ENCODE peak calls at places on chromosomes 1 and 21, in seven cellular contexts. One of them, this sample, is unnamed.

GRCh38 chr1:215118081-215118480 is 35.5 kb downstream of the KCNK2 start:
- DNase-seq in brain microvascular endothelial cell: no peak
- DNase-seq in transverse colon: no peak
- DNase-seq in HepG2: no peak
- DNase-seq in psoas muscle: no peak
- DNase-seq in RWPE1: no peak
- DNase-seq in lung: no peak
- DNase-seq in this sample: peak

GRCh38 chr21:14120091-14120734 is 90.5 kb downstream of the LIPI start:
- DNase-seq in brain microvascular endothelial cell: no peak
- DNase-seq in transverse colon: peak
- DNase-seq in HepG2: peak
- DNase-seq in psoas muscle: no peak
- DNase-seq in RWPE1: peak
- DNase-seq in lung: no peak
- DNase-seq in this sample: peak

GRCh38 chr1:219432966-219433365 is 179.9 kb downstream of the ZC3H11B start:
- DNase-seq in brain microvascular endothelial cell: no peak
- DNase-seq in transverse colon: no peak
- DNase-seq in HepG2: no peak
- DNase-seq in psoas muscle: no peak
- DNase-seq in RWPE1: no peak
- DNase-seq in lung: no peak
- DNase-seq in this sample: no peak

GRCh38 chr1:202589190-202589680 is 121.0 kb downstream of the SYT2 start:
- DNase-seq in brain microvascular endothelial cell: peak
- DNase-seq in transverse colon: peak
- DNase-seq in HepG2: peak
- DNase-seq in psoas muscle: peak
- DNase-seq in RWPE1: peak
- DNase-seq in lung: peak
- DNase-seq in this sample: peak

GRCh38 chr1:27350673-27351540 is 9.1 kb downstream of the SYTL1 start:
- DNase-seq in brain microvascular endothelial cell: no peak
- DNase-seq in transverse colon: peak
- DNase-seq in HepG2: peak
- DNase-seq in psoas muscle: peak
- DNase-seq in RWPE1: no peak
- DNase-seq in lung: no peak
- DNase-seq in this sample: no peak

GRCh38 chr1:30706528-30706927 is 16.9 kb downstream of the MATN1 start:
- DNase-seq in brain microvascular endothelial cell: peak
- DNase-seq in transverse colon: no peak
- DNase-seq in HepG2: no peak
- DNase-seq in psoas muscle: peak
- DNase-seq in RWPE1: no peak
- DNase-seq in lung: no peak
- DNase-seq in this sample: peak

GRCh38 chr1:174680101-174680500 is 232.3 kb downstream of the GPR52 start:
- DNase-seq in brain microvascular endothelial cell: no peak
- DNase-seq in transverse colon: no peak
- DNase-seq in HepG2: no peak
- DNase-seq in psoas muscle: no peak
- DNase-seq in RWPE1: no peak
- DNase-seq in lung: no peak
- DNase-seq in this sample: no peak

GRCh38 chr1:85199667-85200366 is 999 bp downstream of the SYDE2 start:
- DNase-seq in brain microvascular endothelial cell: no peak
- DNase-seq in transverse colon: no peak
- DNase-seq in HepG2: no peak
- DNase-seq in psoas muscle: no peak
- DNase-seq in RWPE1: no peak
- DNase-seq in lung: no peak
- DNase-seq in this sample: no peak

GRCh38 chr1:16498573-16499359 is 15.3 kb downstream of the RNU1-1 start:
- DNase-seq in brain microvascular endothelial cell: peak
- DNase-seq in transverse colon: peak
- DNase-seq in HepG2: peak
- DNase-seq in psoas muscle: peak
- DNase-seq in RWPE1: peak
- DNase-seq in lung: peak
- DNase-seq in this sample: peak

GRCh38 chr1:10676987-10677386 is 119.5 kb downstream of the CASZ1 start:
- DNase-seq in brain microvascular endothelial cell: no peak
- DNase-seq in transverse colon: no peak
- DNase-seq in HepG2: no peak
- DNase-seq in psoas muscle: no peak
- DNase-seq in RWPE1: no peak
- DNase-seq in lung: no peak
- DNase-seq in this sample: no peak

GRCh38 chr1:58575831-58576726 is 973 bp downstream of the TACSTD2 start:
- DNase-seq in brain microvascular endothelial cell: no peak
- DNase-seq in transverse colon: no peak
- DNase-seq in HepG2: no peak
- DNase-seq in psoas muscle: no peak
- DNase-seq in RWPE1: peak
- DNase-seq in lung: peak
- DNase-seq in this sample: no peak

GRCh38 chr1:95116666-95117206 is 419 bp upstream of the TLCD4 start:
- DNase-seq in brain microvascular endothelial cell: peak
- DNase-seq in transverse colon: peak
- DNase-seq in HepG2: peak
- DNase-seq in psoas muscle: peak
- DNase-seq in RWPE1: peak
- DNase-seq in lung: peak
- DNase-seq in this sample: no peak

GRCh38 chr1:46396429-46397398 is 2.6 kb downstream of the FAAH start:
- DNase-seq in brain microvascular endothelial cell: no peak
- DNase-seq in transverse colon: no peak
- DNase-seq in HepG2: no peak
- DNase-seq in psoas muscle: no peak
- DNase-seq in RWPE1: no peak
- DNase-seq in lung: no peak
- DNase-seq in this sample: no peak

GRCh38 chr21:15843766-15844165 is 114.0 kb downstream of the USP25 start:
- DNase-seq in brain microvascular endothelial cell: no peak
- DNase-seq in transverse colon: no peak
- DNase-seq in HepG2: no peak
- DNase-seq in psoas muscle: no peak
- DNase-seq in RWPE1: no peak
- DNase-seq in lung: no peak
- DNase-seq in this sample: no peak

GRCh38 chr1:45545019-45545493 is 5.6 kb upstream of the AKR1A1 start:
- DNase-seq in brain microvascular endothelial cell: no peak
- DNase-seq in transverse colon: no peak
- DNase-seq in HepG2: no peak
- DNase-seq in psoas muscle: no peak
- DNase-seq in RWPE1: no peak
- DNase-seq in lung: no peak
- DNase-seq in this sample: no peak

GRCh38 chr1:51906306-51907078 is 28.0 kb upstream of the NRDC start:
- DNase-seq in brain microvascular endothelial cell: no peak
- DNase-seq in transverse colon: no peak
- DNase-seq in HepG2: no peak
- DNase-seq in psoas muscle: no peak
- DNase-seq in RWPE1: no peak
- DNase-seq in lung: no peak
- DNase-seq in this sample: peak

GRCh38 chr1:110258734-110259133 is 48.6 kb downstream of the KCNC4 start:
- DNase-seq in brain microvascular endothelial cell: no peak
- DNase-seq in transverse colon: no peak
- DNase-seq in HepG2: no peak
- DNase-seq in psoas muscle: no peak
- DNase-seq in RWPE1: no peak
- DNase-seq in lung: no peak
- DNase-seq in this sample: no peak

GRCh38 chr1:158016651-158017335 is 23.3 kb downstream of the KIRREL1 start:
- DNase-seq in brain microvascular endothelial cell: no peak
- DNase-seq in transverse colon: no peak
- DNase-seq in HepG2: no peak
- DNase-seq in psoas muscle: no peak
- DNase-seq in RWPE1: peak
- DNase-seq in lung: no peak
- DNase-seq in this sample: no peak

GRCh38 chr1:221439734-221440436 is 302.0 kb downstream of the DUSP10 start:
- DNase-seq in brain microvascular endothelial cell: peak
- DNase-seq in transverse colon: no peak
- DNase-seq in HepG2: peak
- DNase-seq in psoas muscle: no peak
- DNase-seq in RWPE1: peak
- DNase-seq in lung: no peak
- DNase-seq in this sample: peak

GRCh38 chr1:117110774-117111173 is 10.8 kb downstream of the TRIM45 start:
- DNase-seq in brain microvascular endothelial cell: no peak
- DNase-seq in transverse colon: no peak
- DNase-seq in HepG2: no peak
- DNase-seq in psoas muscle: no peak
- DNase-seq in RWPE1: peak
- DNase-seq in lung: no peak
- DNase-seq in this sample: no peak

GRCh38 chr21:29362758-29363157 is 64.0 kb downstream of the BACH1 start:
- DNase-seq in brain microvascular endothelial cell: no peak
- DNase-seq in transverse colon: no peak
- DNase-seq in HepG2: no peak
- DNase-seq in psoas muscle: no peak
- DNase-seq in RWPE1: no peak
- DNase-seq in lung: peak
- DNase-seq in this sample: no peak

GRCh38 chr21:29365636-29366305 is 67.0 kb downstream of the BACH1 start:
- DNase-seq in brain microvascular endothelial cell: no peak
- DNase-seq in transverse colon: no peak
- DNase-seq in HepG2: no peak
- DNase-seq in psoas muscle: no peak
- DNase-seq in RWPE1: no peak
- DNase-seq in lung: no peak
- DNase-seq in this sample: no peak

GRCh38 chr21:29359718-29360117 is 61.0 kb downstream of the BACH1 start:
- DNase-seq in brain microvascular endothelial cell: no peak
- DNase-seq in transverse colon: no peak
- DNase-seq in HepG2: no peak
- DNase-seq in psoas muscle: no peak
- DNase-seq in RWPE1: no peak
- DNase-seq in lung: no peak
- DNase-seq in this sample: no peak

GRCh38 chr21:29366532-29366931 is 67.8 kb downstream of the BACH1 start:
- DNase-seq in brain microvascular endothelial cell: no peak
- DNase-seq in transverse colon: no peak
- DNase-seq in HepG2: no peak
- DNase-seq in psoas muscle: no peak
- DNase-seq in RWPE1: no peak
- DNase-seq in lung: no peak
- DNase-seq in this sample: no peak

GRCh38 chr21:29360799-29361765 is 62.4 kb downstream of the BACH1 start:
- DNase-seq in brain microvascular endothelial cell: no peak
- DNase-seq in transverse colon: no peak
- DNase-seq in HepG2: no peak
- DNase-seq in psoas muscle: no peak
- DNase-seq in RWPE1: no peak
- DNase-seq in lung: peak
- DNase-seq in this sample: no peak
- TF ChIP-seq CTCF in brain microvascular endothelial cell: peak
- TF ChIP-seq CTCF in transverse colon: no peak
- TF ChIP-seq CTCF in HepG2: peak
- TF ChIP-seq CTCF in psoas muscle: no peak
- TF ChIP-seq CTCF in RWPE1: no peak
- TF ChIP-seq CTCF in lung: no peak
- TF ChIP-seq CTCF in this sample: no peak

GRCh38 chr1:200483491-200484143 is 73.8 kb upstream of the ZNF281 start:
- DNase-seq in brain microvascular endothelial cell: peak
- DNase-seq in transverse colon: no peak
- DNase-seq in HepG2: peak
- DNase-seq in psoas muscle: no peak
- DNase-seq in RWPE1: peak
- DNase-seq in lung: peak
- DNase-seq in this sample: peak
- TF ChIP-seq CTCF in brain microvascular endothelial cell: peak
- TF ChIP-seq CTCF in transverse colon: no peak
- TF ChIP-seq CTCF in HepG2: no peak
- TF ChIP-seq CTCF in psoas muscle: no peak
- TF ChIP-seq CTCF in RWPE1: no peak
- TF ChIP-seq CTCF in lung: no peak
- TF ChIP-seq CTCF in this sample: peak

DNA sequence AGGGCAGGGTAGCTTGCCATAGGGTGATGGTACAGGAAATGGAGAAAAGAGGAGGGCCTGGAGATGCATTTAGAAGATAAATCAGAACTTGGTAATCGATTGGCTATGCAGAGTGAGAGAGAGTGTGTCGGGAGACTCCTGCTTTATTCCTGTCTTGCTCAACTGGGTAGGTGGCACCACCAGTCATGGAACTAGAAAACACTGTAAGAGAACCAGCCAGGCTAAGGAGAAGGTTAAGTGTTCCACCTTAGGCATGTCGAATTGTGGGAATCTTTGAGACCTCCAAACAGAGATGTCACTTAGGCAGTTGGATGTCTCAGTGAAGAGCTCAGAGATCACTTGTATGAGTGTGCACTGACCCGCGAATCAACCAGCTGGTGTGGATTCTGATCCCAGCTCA is 28.7 kb upstream of the RD3 start:
- DNase-seq in brain microvascular endothelial cell: no peak
- DNase-seq in transverse colon: no peak
- DNase-seq in HepG2: peak
- DNase-seq in psoas muscle: no peak
- DNase-seq in RWPE1: no peak
- DNase-seq in lung: no peak
- DNase-seq in this sample: no peak
- TF ChIP-seq CTCF in brain microvascular endothelial cell: peak
- TF ChIP-seq CTCF in transverse colon: no peak
- TF ChIP-seq CTCF in HepG2: peak
- TF ChIP-seq CTCF in psoas muscle: no peak
- TF ChIP-seq CTCF in RWPE1: no peak
- TF ChIP-seq CTCF in lung: no peak
- TF ChIP-seq CTCF in this sample: no peak

DNA sequence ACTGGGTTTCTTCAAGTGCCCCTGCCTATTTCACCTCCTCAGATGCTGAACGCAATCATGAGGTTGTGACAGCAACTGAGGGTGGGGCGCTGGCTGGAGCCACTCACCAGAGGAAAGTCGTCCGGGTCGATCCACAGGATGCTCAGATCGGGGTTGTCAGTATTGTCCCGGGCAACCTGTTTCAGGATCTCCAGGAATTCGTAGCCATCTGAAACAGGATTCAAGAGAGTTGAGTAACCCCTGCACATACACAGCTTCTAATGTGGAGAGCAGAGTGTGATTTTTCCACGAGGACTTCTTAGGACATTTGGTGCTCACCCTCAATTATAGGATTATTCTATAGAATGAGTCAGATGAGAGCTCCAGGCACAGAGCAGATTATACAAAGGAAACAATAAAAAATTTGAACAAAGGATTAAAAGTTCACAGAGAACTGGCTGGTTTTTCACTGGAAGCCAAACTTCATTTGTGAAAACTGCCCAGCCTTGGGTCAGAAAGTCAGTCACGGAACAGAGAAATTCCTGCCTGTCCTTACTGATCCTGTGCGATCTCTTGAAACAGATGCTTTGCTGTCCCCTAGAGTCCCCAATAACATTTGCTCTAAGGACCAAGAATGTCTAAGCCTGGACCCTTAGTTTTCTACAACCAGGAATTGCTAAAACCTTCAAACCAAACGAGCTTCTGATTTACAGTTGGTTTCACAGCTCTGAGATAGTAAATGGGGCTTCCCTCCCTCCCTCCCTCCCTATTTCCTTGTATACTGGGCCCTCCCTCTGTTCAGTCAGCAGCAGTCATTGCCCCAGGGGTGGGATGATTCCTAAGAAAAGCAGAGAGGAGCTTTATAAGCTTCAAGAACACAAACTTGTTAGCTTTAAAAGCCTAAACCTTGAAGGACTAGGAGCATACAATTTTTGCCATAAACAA is 63.2 kb downstream of the CASQ2 start:
- DNase-seq in brain microvascular endothelial cell: no peak
- DNase-seq in transverse colon: no peak
- DNase-seq in HepG2: no peak
- DNase-seq in psoas muscle: no peak
- DNase-seq in RWPE1: peak
- DNase-seq in lung: no peak
- DNase-seq in this sample: no peak
- TF ChIP-seq CTCF in brain microvascular endothelial cell: no peak
- TF ChIP-seq CTCF in transverse colon: no peak
- TF ChIP-seq CTCF in HepG2: no peak
- TF ChIP-seq CTCF in psoas muscle: no peak
- TF ChIP-seq CTCF in RWPE1: no peak
- TF ChIP-seq CTCF in lung: no peak
- TF ChIP-seq CTCF in this sample: no peak

This sample was measured in AG10803.